ENCODE peak calls at places on chromosomes 1 and 21, in six cellular contexts. Q, A, I, W, X and R are unnamed samples. For H4K20me1, the result is how much of the 10 kb centered on the place peaks cover.

GRCh38 chr1:117058810-117059209 is 1.3 kb upstream of the TTF2 start:
- DNase-seq in Q (no peak), A (no peak), I (no peak), W (no peak), X (no peak), R (no peak)

GRCh38 chr1:54866801-54867716 is 19.9 kb downstream of the DHCR24 start:
- DNase-seq in Q (peak), A (no peak), I (peak), W (no peak), X (no peak), R (no peak)

GRCh38 chr1:172469717-172470116 is 25.8 kb upstream of the PIGC start:
- DNase-seq in Q (no peak), A (no peak), I (no peak), W (no peak), X (no peak), R (no peak)

GRCh38 chr1:56289260-56289659 is 290.1 kb downstream of the PLPP3 start:
- DNase-seq in Q (no peak), A (no peak), I (no peak), W (no peak), X (no peak), R (no peak)

GRCh38 chr1:51969038-51969705 is 21.3 kb downstream of the RAB3B start:
- DNase-seq in Q (no peak), A (peak), I (no peak), W (no peak), X (no peak), R (no peak)

GRCh38 chr1:228316589-228317387 is 89.8 kb downstream of the TRIM11 start:
- DNase-seq in Q (peak), A (no peak), I (no peak), W (no peak), X (no peak), R (no peak)

GRCh38 chr1:243487649-243488227 is 231.9 kb downstream of the SDCCAG8 start:
- DNase-seq in Q (peak), A (no peak), I (peak), W (no peak), X (no peak), R (no peak)

GRCh38 chr1:192439373-192440025 is 122.7 kb downstream of the RGS21 start:
- DNase-seq in Q (no peak), A (peak), I (no peak), W (peak), X (no peak), R (peak)

GRCh38 chr1:154940213-154940879 is 3.8 kb upstream of the PMVK start:
- DNase-seq in Q (no peak), A (no peak), I (no peak), W (no peak), X (no peak), R (no peak)

GRCh38 chr1:70745199-70745598 is 302.4 kb downstream of the PTGER3 start:
- DNase-seq in Q (peak), A (no peak), I (no peak), W (no peak), X (peak), R (no peak)

GRCh38 chr21:25980710-25981109 is 189.9 kb downstream of the APP start:
- DNase-seq in Q (no peak), A (peak), I (no peak), W (no peak), X (no peak), R (peak)

GRCh38 chr1:193680247-193680923 is 494.0 kb upstream of the B3GALT2 start:
- DNase-seq in Q (no peak), A (no peak), I (no peak), W (no peak), X (no peak), R (no peak)

GRCh38 chr1:164671597-164672327 is 112.8 kb downstream of the PBX1 start:
- DNase-seq in Q (no peak), A (peak), I (no peak), W (no peak), X (no peak), R (no peak)

GRCh38 chr1:185733818-185734709 is at the start of gene HMCN1:
- DNase-seq in Q (peak), A (peak), I (peak), W (peak), X (peak), R (peak)

GRCh38 chr21:35236090-35236489 is 187.0 kb upstream of the RUNX1 start:
- DNase-seq in Q (no peak), A (no peak), I (no peak), W (no peak), X (no peak), R (no peak)

GRCh38 chr21:44681861-44682579 is at the start of gene KRTAP12-1:
- DNase-seq in Q (peak), A (no peak), I (no peak), W (no peak), X (no peak), R (no peak)

GRCh38 chr1:67162954-67163353 is 3.3 kb upstream of the IL23R start:
- DNase-seq in Q (no peak), A (peak), I (no peak), W (peak), X (no peak), R (peak)

GRCh38 chr1:229885568-229886495 is 181.2 kb upstream of the GALNT2 start:
- DNase-seq in Q (peak), A (no peak), I (no peak), W (no peak), X (no peak), R (no peak)

GRCh38 chr1:245605480-245606156 is 450.8 kb downstream of the KIF26B start:
- DNase-seq in Q (peak), A (peak), I (no peak), W (no peak), X (no peak), R (peak)

GRCh38 chr1:185474440-185475149 is 157.6 kb upstream of the IVNS1ABP start:
- DNase-seq in Q (no peak), A (peak), I (no peak), W (no peak), X (no peak), R (no peak)

GRCh38 chr1:228226956-228227791 is 19.3 kb downstream of the OBSCN start:
- DNase-seq in Q (no peak), A (peak), I (no peak), W (peak), X (no peak), R (no peak)

GRCh38 chr1:8040586-8040985 is 14.5 kb upstream of the ERRFI1 start:
- DNase-seq in Q (no peak), A (peak), I (no peak), W (peak), X (no peak), R (peak)

GRCh38 chr21:39265603-39266002 is 47.8 kb downstream of the BRWD1 start:
- DNase-seq in Q (no peak), A (no peak), I (no peak), W (no peak), X (no peak), R (no peak)

GRCh38 chr1:204113900-204114299 is 37.9 kb downstream of the ETNK2 start:
- DNase-seq in Q (no peak), A (peak), I (no peak), W (peak), X (no peak), R (peak)

GRCh38 chr21:31397515-31397926 is 53.5 kb upstream of the TIAM1 start:
- DNase-seq in Q (no peak), A (peak), I (no peak), W (no peak), X (no peak), R (peak)

GRCh38 chr1:227961651-227962050 is 13.9 kb upstream of the WNT9A start:
- DNase-seq in Q (no peak), A (no peak), I (no peak), W (no peak), X (no peak), R (no peak)

GRCh38 chr21:26659181-26659580 is 86.1 kb upstream of the CYYR1 start:
- DNase-seq in Q (no peak), A (no peak), I (no peak), W (no peak), X (no peak), R (peak)

GRCh38 chr1:93708734-93709481 is 27.3 kb upstream of the BCAR3 start:
- DNase-seq in Q (no peak), A (no peak), I (no peak), W (peak), X (no peak), R (no peak)

GRCh38 chr1:91406773-91407389 is 2.2 kb upstream of the HFM1 start:
- DNase-seq in Q (no peak), A (no peak), I (no peak), W (no peak), X (no peak), R (no peak)

GRCh38 chr1:208025036-208025435 is 114.1 kb upstream of the CD34 start:
- DNase-seq in Q (no peak), A (peak), I (no peak), W (no peak), X (no peak), R (no peak)

GRCh38 chr1:55542901-55543504 is 327.8 kb upstream of the USP24 start:
- DNase-seq in Q (no peak), A (peak), I (no peak), W (no peak), X (no peak), R (peak)

GRCh38 chr1:248924696-248925532 is 18.9 kb downstream of the PGBD2 start:
- DNase-seq in Q (peak), A (peak), I (no peak), W (peak), X (peak), R (peak)

GRCh38 chr1:40270152-40270834 is 12.3 kb downstream of the ZMPSTE24 start:
- DNase-seq in Q (no peak), A (peak), I (no peak), W (no peak), X (no peak), R (peak)

GRCh38 chr21:41932191-41932575 is 21.6 kb downstream of the C2CD2 start:
- DNase-seq in Q (no peak), A (peak), I (peak), W (peak), X (no peak), R (peak)

GRCh38 chr1:181656491-181656890 is 173.2 kb downstream of the CACNA1E start:
- DNase-seq in Q (no peak), A (peak), I (no peak), W (no peak), X (no peak), R (peak)

GRCh38 chr1:200296091-200296661 is 113.7 kb downstream of the ZNF281 start:
- DNase-seq in Q (no peak), A (no peak), I (no peak), W (no peak), X (no peak), R (no peak)

GRCh38 chr1:226223786-226224244 is 351 bp downstream of the MIXL1 start:
- DNase-seq in Q (peak), A (peak), I (peak), W (peak), X (peak), R (no peak)

GRCh38 chr1:176820292-176821056 is 344.0 kb downstream of the ASTN1 start:
- DNase-seq in Q (no peak), A (no peak), I (no peak), W (no peak), X (no peak), R (no peak)
- H3K4me2 ChIP-seq in Q (no peak), A (no peak), I (no peak), W (no peak), X (no peak), R (no peak)

GRCh38 chr1:45395051-45395450 is 54.8 kb upstream of the MUTYH start:
- DNase-seq in Q (no peak), A (no peak), I (no peak), W (no peak), X (no peak), R (no peak)

GRCh38 chr1:45397285-45397684 is 57.0 kb upstream of the MUTYH start:
- DNase-seq in Q (no peak), A (no peak), I (no peak), W (no peak), X (no peak), R (no peak)

GRCh38 chr1:45394342-45394741 is 54.1 kb upstream of the MUTYH start:
- DNase-seq in Q (no peak), A (no peak), I (no peak), W (peak), X (peak), R (no peak)

GRCh38 chr1:45400049-45400448 is 59.8 kb upstream of the MUTYH start:
- DNase-seq in Q (peak), A (no peak), I (no peak), W (no peak), X (no peak), R (no peak)

DNA sequence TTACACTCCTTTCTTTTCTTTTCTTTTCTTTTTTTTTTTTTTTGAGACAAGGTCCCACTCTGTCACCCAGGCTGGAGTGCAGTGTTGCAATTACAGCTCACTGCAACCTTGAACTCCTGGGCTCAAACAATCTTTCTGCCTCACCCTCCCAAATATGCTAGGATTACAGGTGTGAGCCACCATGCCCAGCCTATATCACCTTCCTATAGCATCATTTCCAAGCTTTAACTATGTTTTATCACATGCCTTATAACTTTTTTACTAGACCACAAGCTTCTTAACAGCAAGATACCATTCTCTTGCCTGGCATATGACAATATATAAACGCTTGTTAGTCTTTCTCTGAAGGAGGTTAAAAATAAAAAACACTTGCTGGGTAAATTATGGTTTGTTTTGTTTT is 55.3 kb upstream of the MUTYH start:
- DNase-seq in Q (no peak), A (no peak), I (no peak), W (no peak), X (no peak), R (no peak)
- H2AFZ ChIP-seq in Q (no peak), A (no peak), I (no peak), W (no peak), X (no peak), R (no peak)

GRCh38 chr1:110877776-110878175 is 4.8 kb downstream of the CD53 start:
- DNase-seq in Q (no peak), A (no peak), I (no peak), W (no peak), X (no peak), R (no peak)

GRCh38 chr1:110877364-110877763 is 4.4 kb downstream of the CD53 start:
- DNase-seq in Q (no peak), A (no peak), I (no peak), W (no peak), X (no peak), R (no peak)

GRCh38 chr1:110878993-110879392 is 6.0 kb downstream of the CD53 start:
- DNase-seq in Q (no peak), A (no peak), I (no peak), W (no peak), X (no peak), R (no peak)

GRCh38 chr1:110875216-110875731 is 2.3 kb downstream of the CD53 start:
- DNase-seq in Q (no peak), A (no peak), I (no peak), W (no peak), X (peak), R (no peak)

GRCh38 chr1:110876748-110877341 is 3.9 kb downstream of the CD53 start:
- DNase-seq in Q (no peak), A (no peak), I (no peak), W (no peak), X (no peak), R (no peak)
- H4K20me1 ChIP-seq in Q (under half), A (under half), I (under half), W (under half), X (under half), R (under half)

GRCh38 chr1:153791856-153792253 is 16.6 kb downstream of the SLC27A3 start:
- DNase-seq in Q (peak), A (peak), I (no peak), W (no peak), X (no peak), R (peak)
- H3K4me2 ChIP-seq in Q (no peak), A (peak), I (no peak), W (no peak), X (peak), R (no peak)